ENCODE peak calls at places on chromosome 10, in five cellular contexts. E, W, O, G and M are unnamed samples.
A peak's percentile ranks its signal among the peaks of the same experiment; 100 is the strongest.

GRCh38 chr10:118958984-118959916 is 70.3 kb upstream of the NANOS1 start:
- DNase-seq in E (no peak), W (no peak), G (no peak), O (peak; percentile 72), M (no peak)

GRCh38 chr10:46305430-46305808 is 18.6 kb downstream of the ANTXRL start:
- DNase-seq in G (no peak), E (no peak), W (no peak), O (no peak), M (no peak)

GRCh38 chr10:8279598-8279997 is 225.1 kb downstream of the GATA3 start:
- DNase-seq in G (no peak), W (no peak), O (no peak), E (no peak), M (no peak)

GRCh38 chr10:97889461-97890265 is 40.0 kb downstream of the GOLGA7B start:
- DNase-seq in O (no peak), G (no peak), E (peak; percentile 89), W (peak; percentile 65), M (no peak)

GRCh38 chr10:119409906-119410305 is 132.6 kb downstream of the RGS10 start:
- DNase-seq in G (no peak), O (peak; percentile 28), E (peak; percentile 65), W (no peak), M (no peak)

GRCh38 chr10:123148414-123149161 is 652 bp downstream of the HMX2 start:
- DNase-seq in G (no peak), O (no peak), W (peak; percentile 75), E (no peak), M (no peak)

GRCh38 chr10:70121281-70121949 is 11.2 kb downstream of the AIFM2 start:
- DNase-seq in G (no peak), W (no peak), E (no peak), O (no peak), M (no peak)

GRCh38 chr10:87095241-87095945 is 387 bp downstream of the SHLD2 start:
- DNase-seq in E (peak; percentile 95), O (peak; percentile 84), G (peak; percentile 50), W (peak; percentile 69), M (no peak)

GRCh38 chr10:130513686-130514476 is 377.7 kb downstream of the GLRX3 start:
- DNase-seq in W (no peak), O (no peak), E (no peak), G (no peak), M (no peak)

GRCh38 chr10:121442086-121442485 is 156.2 kb downstream of the FGFR2 start:
- DNase-seq in O (no peak), E (no peak), W (no peak), G (no peak), M (no peak)

GRCh38 chr10:95429639-95430038 is 131.5 kb downstream of the SORBS1 start:
- DNase-seq in W (no peak), O (no peak), E (no peak), G (no peak), M (no peak)

GRCh38 chr10:22436893-22437619 is 91.8 kb downstream of the SPAG6 start:
- DNase-seq in O (peak; percentile 90), G (peak; percentile 63), E (peak; percentile 96), W (peak; percentile 93), M (peak; percentile 77)

GRCh38 chr10:130363051-130363450 is 226.9 kb downstream of the GLRX3 start:
- DNase-seq in W (no peak), G (no peak), E (no peak), O (no peak), M (no peak)

GRCh38 chr10:97408496-97408992 is 7.4 kb upstream of the RRP12 start:
- DNase-seq in W (no peak), G (no peak), E (no peak), O (peak; percentile 20), M (no peak)

GRCh38 chr10:119049361-119049760 is 19.8 kb downstream of the NANOS1 start:
- DNase-seq in E (no peak), G (no peak), O (no peak), W (no peak), M (no peak)

GRCh38 chr10:97321032-97321806 is 2.1 kb downstream of the FRAT1 start:
- DNase-seq in O (peak; percentile 70), W (peak; percentile 79), G (no peak), E (peak; percentile 73), M (no peak)

GRCh38 chr10:59907537-59907917 is 1.2 kb upstream of the CCDC6 start:
- DNase-seq in O (no peak), E (no peak), W (no peak), G (no peak), M (no peak)

GRCh38 chr10:51462076-51462779 is 237.2 kb downstream of the CSTF2T start:
- DNase-seq in W (no peak), E (no peak), O (no peak), G (no peak), M (no peak)

GRCh38 chr10:99941942-99942835 is 67.6 kb downstream of the DNMBP start:
- DNase-seq in G (no peak), W (no peak), E (no peak), O (no peak), M (no peak)
- H3K27ac ChIP-seq in G (no peak overlapping the region), W (no peak overlapping the region), E (no peak overlapping the region), O (no peak overlapping the region), M (no peak overlapping the region)

GRCh38 chr10:103870503-103870902 is 15.1 kb upstream of the SH3PXD2A start:
- DNase-seq in G (no peak), W (peak; percentile 23), O (no peak), E (no peak), M (no peak)
- H3K4me3 ChIP-seq in G (no peak overlapping the region), W (no peak overlapping the region), O (no peak overlapping the region), E (no peak overlapping the region), M (no peak overlapping the region)

GRCh38 chr10:28679941-28680752 is 2.8 kb downstream of the BAMBI start:
- DNase-seq in O (no peak), E (no peak), W (no peak), G (no peak), M (no peak)
- H3K27ac ChIP-seq in O (no peak overlapping the region), E (peak overlapping the region; percentile 76), W (no peak overlapping the region), G (no peak overlapping the region), M (no peak overlapping the region)

DNA sequence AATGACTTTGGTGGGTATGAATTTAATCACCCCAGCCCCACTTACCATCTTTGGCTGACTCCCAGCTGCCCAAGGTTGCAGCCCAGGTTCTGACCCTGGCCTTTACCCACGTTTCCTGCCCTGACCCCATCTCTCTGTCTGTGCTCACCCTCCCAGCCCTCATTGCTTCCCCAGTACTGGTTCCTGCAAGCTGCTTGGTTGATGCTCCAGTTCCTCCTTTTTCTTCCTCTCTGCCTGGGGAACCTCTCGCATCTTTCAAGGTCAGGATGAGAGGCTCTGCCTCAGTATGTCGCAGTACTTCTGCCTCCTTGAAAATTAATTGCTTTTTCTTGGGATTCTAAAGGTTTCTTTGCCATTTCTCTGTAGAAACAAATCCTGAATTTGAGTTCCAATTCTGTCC is 263.8 kb upstream of the ZNF32 start:
- DNase-seq in O (no peak), G (no peak), W (no peak), E (no peak), M (no peak)
- H3K4me3 ChIP-seq in O (no peak overlapping the region), G (no peak overlapping the region), W (no peak overlapping the region), E (no peak overlapping the region), M (no peak overlapping the region)

DNA sequence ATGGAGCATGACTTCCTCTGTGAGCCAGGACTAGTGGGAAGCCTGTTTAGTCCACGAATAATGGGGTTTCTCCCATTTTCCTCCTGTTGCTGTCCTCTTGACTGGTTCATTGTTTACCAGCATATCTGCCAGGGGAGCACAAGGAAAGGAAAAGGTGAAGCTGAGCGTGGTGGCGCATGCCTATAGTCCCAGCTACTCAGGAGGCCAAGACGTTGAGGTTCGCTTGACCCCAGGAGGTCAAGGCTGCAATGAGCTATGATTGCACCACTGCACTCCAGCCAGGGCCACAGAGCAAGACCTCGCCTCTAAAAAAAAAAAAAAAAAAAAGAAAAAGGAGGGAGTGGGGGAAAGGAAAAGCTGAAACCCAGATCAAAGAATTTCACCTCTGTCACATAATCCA is 5.8 kb upstream of the IL2RA start:
- DNase-seq in G (no peak), W (no peak), O (no peak), E (no peak), M (no peak)
- H3K27ac ChIP-seq in G (no peak overlapping the region), W (no peak overlapping the region), O (no peak overlapping the region), E (peak overlapping the region; percentile 3), M (no peak overlapping the region)

GRCh38 chr10:35614312-35614711 is 9.2 kb downstream of the GJD4 start:
- DNase-seq in W (no peak), G (no peak), O (no peak), E (no peak), M (no peak)

GRCh38 chr10:35613597-35614226 is 8.6 kb downstream of the GJD4 start:
- DNase-seq in E (no peak), G (no peak), W (peak; percentile 44), O (no peak), M (no peak)

GRCh38 chr10:35613107-35613440 is 7.9 kb downstream of the GJD4 start:
- DNase-seq in E (no peak), O (no peak), W (no peak), G (no peak), M (no peak)

GRCh38 chr10:35611750-35612149 is 6.6 kb downstream of the GJD4 start:
- DNase-seq in E (no peak), G (no peak), W (peak; percentile 49), O (no peak), M (no peak)

GRCh38 chr10:35612385-35613106 is 7.4 kb downstream of the GJD4 start:
- DNase-seq in O (no peak), G (no peak), E (no peak), W (no peak), M (no peak)
- H3K4me3 ChIP-seq in O (no peak overlapping the region), G (no peak overlapping the region), E (no peak overlapping the region), W (no peak overlapping the region), M (no peak overlapping the region)

GRCh38 chr10:1944487-1944886 is 207.2 kb upstream of the ADARB2 start:
- DNase-seq in G (no peak), O (no peak), W (no peak), E (no peak), M (no peak)

GRCh38 chr10:1939016-1939415 is 201.7 kb upstream of the ADARB2 start:
- DNase-seq in W (no peak), G (no peak), E (no peak), O (no peak), M (no peak)

GRCh38 chr10:1938317-1938716 is 201.0 kb upstream of the ADARB2 start:
- DNase-seq in O (no peak), W (no peak), E (no peak), G (no peak), M (no peak)

GRCh38 chr10:1947464-1948043 is 210.2 kb upstream of the ADARB2 start:
- DNase-seq in W (no peak), G (no peak), O (no peak), E (no peak), M (no peak)

GRCh38 chr10:1942478-1942877 is 205.2 kb upstream of the ADARB2 start:
- DNase-seq in G (no peak), E (no peak), W (no peak), O (no peak), M (no peak)
- H3K27ac ChIP-seq in G (no peak overlapping the region), E (no peak overlapping the region), W (no peak overlapping the region), O (no peak overlapping the region), M (no peak overlapping the region)